ENCODE peak calls at places on chromosomes 12 and 14, in five cellular contexts. U, M, O, F and E are unnamed samples.
A peak's percentile ranks its signal among the peaks of the same experiment; 100 is the strongest.

GRCh38 chr14:30620178-30620577 is 1.9 kb upstream of the SCFD1 start:
- DNase-seq in O (no peak), F (peak; percentile 70), U (peak; percentile 63), M (no peak), E (no peak)

GRCh38 chr14:82113710-82114109 is 580.1 kb upstream of the SEL1L start:
- DNase-seq in U (no peak), O (no peak), M (no peak), F (no peak), E (no peak)

GRCh38 chr12:133081408-133081806 is 684 bp downstream of the ZNF140 start:
- DNase-seq in M (no peak), O (peak; percentile 50), F (no peak), U (no peak), E (no peak)

GRCh38 chr12:21607701-21608100 is 3.1 kb upstream of the GYS2 start:
- DNase-seq in O (peak; percentile 31), M (no peak), F (peak; percentile 25), U (peak; percentile 33), E (no peak)

GRCh38 chr14:37592288-37593274 is 2.5 kb downstream of the FOXA1 start:
- DNase-seq in F (peak; percentile 52), U (no peak), O (peak; percentile 70), M (peak; percentile 63), E (peak; percentile 78)

GRCh38 chr14:51298895-51299294 is 58.8 kb downstream of the TMX1 start:
- DNase-seq in F (peak; percentile 18), M (no peak), O (no peak), U (peak; percentile 30), E (no peak)

GRCh38 chr12:124694846-124695497 is 127.6 kb upstream of the NCOR2 start:
- DNase-seq in F (no peak), U (peak; percentile 40), O (peak; percentile 45), M (no peak), E (no peak)

GRCh38 chr12:32305163-32305562 is 94.2 kb upstream of the FGD4 start:
- DNase-seq in F (no peak), M (no peak), O (no peak), U (peak; percentile 42), E (no peak)

GRCh38 chr14:104285483-104285790 is 147.1 kb downstream of the KIF26A start:
- DNase-seq in O (no peak), F (no peak), M (no peak), U (no peak), E (no peak)

GRCh38 chr12:81499809-81500208 is 259.3 kb downstream of the PPFIA2 start:
- DNase-seq in M (no peak), U (no peak), O (no peak), F (no peak), E (no peak)
- H3K4me3 ChIP-seq in M (no peak overlapping the region), U (no peak overlapping the region), O (no peak overlapping the region), F (no peak overlapping the region), E (no peak overlapping the region)

GRCh38 chr14:22477569-22478194 is 111.3 kb downstream of the DAD1 start:
- DNase-seq in F (no peak), O (no peak), M (no peak), U (no peak), E (no peak)
- H3K4me1 ChIP-seq in F (peaks cover 18% of the 10 kb centered on the region), O (peaks cover 42% of the 10 kb centered on the region), M (no peaks in the 10 kb centered on the region), U (peaks cover 8% of the 10 kb centered on the region), E (peaks cover 7% of the 10 kb centered on the region)

GRCh38 chr14:32940711-32941667 is 2.3 kb downstream of the NPAS3 start:
- DNase-seq in M (no peak), U (no peak), O (no peak), F (no peak), E (no peak)

GRCh38 chr14:32941668-32942065 is 3.0 kb downstream of the NPAS3 start:
- DNase-seq in U (no peak), F (peak; percentile 19), M (no peak), O (no peak), E (no peak)

GRCh38 chr14:32939254-32940065 is 781 bp downstream of the NPAS3 start:
- DNase-seq in U (peak; percentile 86), M (peak; percentile 69), O (peak; percentile 84), F (peak; percentile 63), E (no peak)

GRCh38 chr14:32938719-32939253 is at the start of gene NPAS3:
- DNase-seq in M (no peak), O (peak; percentile 30), F (no peak), U (peak; percentile 56), E (no peak)

GRCh38 chr14:32940066-32940651 is 1.5 kb downstream of the NPAS3 start:
- DNase-seq in U (peak; percentile 16), F (peak; percentile 55), O (peak; percentile 14), M (no peak), E (no peak)
- H3K4me3 ChIP-seq in U (peak overlapping the region; percentile 77), F (peak overlapping the region; percentile 64), O (peak overlapping the region; percentile 80), M (peak overlapping the region; percentile 49), E (peak overlapping the region; percentile 42)

GRCh38 chr12:49041881-49042484 is 18.6 kb downstream of the KMT2D start:
- DNase-seq in F (peak; percentile 43), U (no peak), M (no peak), O (no peak), E (peak; percentile 23)

GRCh38 chr12:49043856-49044258 is 16.7 kb downstream of the KMT2D start:
- DNase-seq in O (peak; percentile 82), F (peak; percentile 37), M (no peak), U (peak; percentile 67), E (peak; percentile 55)

GRCh38 chr12:49043241-49043640 is 17.4 kb downstream of the KMT2D start:
- DNase-seq in F (no peak), M (no peak), O (no peak), U (no peak), E (peak; percentile 29)

GRCh38 chr12:49046129-49046895 is 14.3 kb downstream of the KMT2D start:
- DNase-seq in O (no peak), M (no peak), U (no peak), F (no peak), E (no peak)

GRCh38 chr12:49044660-49045059 is 15.9 kb downstream of the KMT2D start:
- DNase-seq in F (no peak), M (no peak), O (no peak), U (no peak), E (peak; percentile 36)
- H3K4me1 ChIP-seq in F (peaks cover 3% of the 10 kb centered on the region), M (no peaks in the 10 kb centered on the region), O (no peaks in the 10 kb centered on the region), U (peaks cover 1% of the 10 kb centered on the region), E (no peaks in the 10 kb centered on the region)

GRCh38 chr12:113106361-113106760 is 29.2 kb downstream of the RASAL1 start:
- DNase-seq in F (no peak), M (no peak), U (no peak), O (no peak), E (no peak)

GRCh38 chr12:113102811-113103210 is 32.8 kb downstream of the RASAL1 start:
- DNase-seq in F (no peak), U (no peak), M (no peak), O (no peak), E (no peak)

GRCh38 chr12:113103756-113104450 is 31.7 kb downstream of the RASAL1 start:
- DNase-seq in M (no peak), F (peak; percentile 47), O (peak; percentile 89), U (no peak), E (no peak)

GRCh38 chr12:113105606-113106271 is 29.8 kb downstream of the RASAL1 start:
- DNase-seq in U (no peak), M (no peak), F (no peak), O (no peak), E (no peak)

GRCh38 chr12:113104953-113105510 is 30.5 kb downstream of the RASAL1 start:
- DNase-seq in O (no peak), F (no peak), M (no peak), U (no peak), E (no peak)
- H3K4me3 ChIP-seq in O (no peak overlapping the region), F (no peak overlapping the region), M (no peak overlapping the region), U (no peak overlapping the region), E (no peak overlapping the region)

GRCh38 chr12:64624035-64624434 is 13.7 kb downstream of the RASSF3 start:
- DNase-seq in F (no peak), M (no peak), U (no peak), O (peak; percentile 54), E (no peak)

GRCh38 chr12:64616221-64616620 is 5.9 kb downstream of the RASSF3 start:
- DNase-seq in M (no peak), O (no peak), F (no peak), U (peak; percentile 31), E (no peak)

GRCh38 chr12:64621257-64621942 is 11.1 kb downstream of the RASSF3 start:
- DNase-seq in F (no peak), O (no peak), U (peak; percentile 43), M (no peak), E (no peak)

DNA sequence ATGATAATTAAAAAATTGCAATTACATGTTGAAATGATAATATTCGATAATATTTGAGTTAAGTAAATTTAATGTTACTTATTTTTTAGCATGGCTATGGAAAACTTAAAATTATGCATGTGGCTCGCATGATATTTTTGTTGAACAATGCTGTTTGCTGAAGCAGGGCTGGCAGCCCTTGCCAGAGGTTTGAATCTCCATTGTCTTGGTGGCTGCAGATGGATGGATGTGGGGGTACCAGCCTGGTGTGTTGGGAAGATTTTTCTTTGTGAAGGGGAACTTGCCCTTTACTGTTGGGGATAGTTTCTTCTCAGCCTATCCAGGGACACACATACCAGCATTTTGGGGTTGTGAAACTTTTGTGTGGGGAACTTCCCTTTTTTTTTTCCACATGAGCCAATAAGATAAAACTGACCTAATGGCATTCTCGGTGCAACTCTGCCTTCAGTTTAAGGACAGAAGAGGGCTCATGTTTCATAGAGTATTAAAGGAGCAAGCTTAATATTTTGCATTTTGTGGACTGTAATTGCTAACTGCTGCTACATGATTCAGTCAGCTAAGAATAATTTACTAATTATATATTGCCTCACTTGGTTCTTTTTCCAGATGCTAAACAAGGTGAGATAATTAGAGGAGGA is 8.8 kb downstream of the RASSF3 start:
- DNase-seq in O (no peak), M (no peak), F (peak; percentile 17), U (peak; percentile 66), E (no peak)
- H3K4me1 ChIP-seq in O (peaks cover 18% of the 10 kb centered on the region), M (no peaks in the 10 kb centered on the region), F (peaks cover 33% of the 10 kb centered on the region), U (peaks cover 17% of the 10 kb centered on the region), E (peaks cover 16% of the 10 kb centered on the region)

DNA sequence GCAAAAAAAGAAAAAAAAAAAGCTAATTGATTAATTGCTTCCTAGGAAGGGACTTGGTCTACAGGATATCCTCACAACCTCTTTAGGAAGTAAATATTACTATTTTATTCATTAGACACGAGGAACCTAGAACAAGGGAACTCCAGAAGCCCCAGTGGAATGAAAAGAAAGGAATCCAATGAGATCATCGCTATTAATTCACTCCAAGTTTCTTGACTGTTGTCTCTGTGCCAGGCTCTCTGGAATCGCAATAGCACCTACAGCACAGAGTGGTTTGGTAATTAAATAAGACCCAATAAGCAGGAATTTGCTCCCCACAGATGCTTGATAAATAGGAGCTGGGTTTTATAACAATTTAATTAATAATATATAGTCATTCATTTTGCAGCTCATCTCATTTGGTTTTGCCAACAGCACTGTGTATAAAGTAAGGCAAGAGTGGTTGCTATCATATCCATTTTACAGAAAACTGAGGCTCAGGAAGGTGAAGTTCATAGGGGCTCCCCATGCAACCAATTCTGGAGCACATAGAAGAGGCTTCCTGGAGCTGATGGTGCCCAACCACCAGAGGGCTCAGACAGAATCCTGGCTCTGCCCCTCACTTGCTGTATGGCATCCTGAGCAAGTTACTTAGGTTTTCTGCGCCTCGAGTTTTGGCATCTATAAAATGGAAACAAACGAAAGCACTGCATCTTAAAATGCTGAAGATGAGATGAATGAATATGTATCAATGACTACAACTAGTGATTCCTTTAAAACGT is 420.2 kb downstream of the MED13L start:
- DNase-seq in F (peak; percentile 22), M (no peak), O (peak; percentile 43), U (no peak), E (no peak)
- H3K4me3 ChIP-seq in F (no peak overlapping the region), M (no peak overlapping the region), O (no peak overlapping the region), U (no peak overlapping the region), E (no peak overlapping the region)